ENCODE peak calls at places on chromosomes 3 and 15, in nine cellular contexts. Z, D, T, G, V, U, L, J and H are unnamed samples.

GRCh38 chr3:132354916-132355702 is 37.9 kb downstream of the ACP3 start:
- DNase-seq in U (peak; percentile 78), G (no peak), J (no peak), V (no peak), L (no peak), D (no peak), T (no peak), Z (no peak), H (no peak)

GRCh38 chr3:97952280-97952679 is 20.0 kb downstream of the RIOX2 start:
- DNase-seq in V (no peak), Z (no peak), L (peak; percentile 83), U (peak; percentile 62), D (no peak), T (peak; percentile 85), J (no peak), G (no peak), H (peak; percentile 44)

GRCh38 chr3:9198261-9198660 is 51.2 kb downstream of the SRGAP3 start:
- DNase-seq in J (no peak), U (no peak), L (no peak), D (no peak), G (no peak), Z (no peak), T (no peak), V (no peak), H (no peak)

GRCh38 chr3:142964150-142964498 is 650 bp upstream of the PAQR9 start:
- DNase-seq in G (no peak), D (no peak), J (peak; percentile 30), Z (no peak), T (no peak), V (peak; percentile 17), L (peak; percentile 32), U (no peak), H (peak; percentile 33)

GRCh38 chr15:92882697-92883642 is 17.2 kb upstream of the CHD2 start:
- DNase-seq in D (no peak), G (peak; percentile 65), U (no peak), Z (peak; percentile 73), V (peak; percentile 60), L (peak; percentile 51), J (peak; percentile 44), T (peak; percentile 75), H (peak; percentile 41)

GRCh38 chr15:68409736-68410370 is 22.1 kb downstream of the ITGA11 start:
- DNase-seq in D (peak; percentile 9), Z (no peak), L (no peak), J (no peak), T (no peak), V (no peak), G (no peak), U (no peak), H (peak; percentile 11)

GRCh38 chr3:48765376-48765775 is 48.4 kb upstream of the IP6K2 start:
- DNase-seq in Z (no peak), L (peak; percentile 46), V (peak; percentile 13), D (peak; percentile 34), J (no peak), U (peak; percentile 67), G (peak; percentile 27), T (no peak), H (no peak)

GRCh38 chr3:40713306-40713705 is 188.5 kb downstream of the ZNF621 start:
- DNase-seq in T (no peak), G (no peak), Z (no peak), U (no peak), J (no peak), L (no peak), V (no peak), D (no peak), H (no peak)

GRCh38 chr3:172595648-172596393 is 72.6 kb upstream of the TNFSF10 start:
- DNase-seq in J (no peak), L (peak; percentile 86), Z (peak; percentile 69), D (peak; percentile 58), G (no peak), V (peak; percentile 76), T (no peak), U (peak; percentile 72), H (no peak)

GRCh38 chr3:46892285-46893145 is 15.0 kb downstream of the PTH1R start:
- DNase-seq in D (peak; percentile 82), V (peak; percentile 83), J (peak; percentile 56), Z (no peak), U (peak; percentile 18), G (peak; percentile 93), T (peak; percentile 83), L (peak; percentile 78), H (peak; percentile 88)

GRCh38 chr3:45677841-45678240 is 11.4 kb upstream of the SACM1L start:
- DNase-seq in L (no peak), G (no peak), Z (no peak), D (peak; percentile 38), V (no peak), J (no peak), T (no peak), U (no peak), H (no peak)

GRCh38 chr3:73255609-73256029 is 194.2 kb downstream of the EBLN2 start:
- DNase-seq in G (peak; percentile 25), U (peak; percentile 95), L (peak; percentile 93), J (no peak), V (peak; percentile 75), T (no peak), D (peak; percentile 77), Z (no peak), H (no peak)

GRCh38 chr3:101853465-101853864 is 4.2 kb downstream of the NFKBIZ start:
- DNase-seq in T (no peak), J (no peak), L (no peak), V (no peak), U (no peak), Z (no peak), D (no peak), G (no peak), H (no peak)
- H3K36me3 ChIP-seq in T (peaks cover 68% of the 10 kb centered on the region), J (peaks cover 66% of the 10 kb centered on the region), L (peaks cover 67% of the 10 kb centered on the region), V (peaks cover 9% of the 10 kb centered on the region), U (peaks cover 31% of the 10 kb centered on the region), Z (no peaks in the 10 kb centered on the region), D (no peaks in the 10 kb centered on the region), G (peaks cover 65% of the 10 kb centered on the region), H (peaks cover 68% of the 10 kb centered on the region)

GRCh38 chr3:56884387-56884786 is 82.6 kb upstream of the ARHGEF3 start:
- DNase-seq in Z (no peak), U (peak; percentile 92), D (no peak), V (no peak), J (no peak), G (no peak), L (peak; percentile 31), T (no peak), H (no peak)
- H3K27me3 ChIP-seq in Z (no peaks in the 10 kb centered on the region), U (no peaks in the 10 kb centered on the region), D (no peaks in the 10 kb centered on the region), V (no peaks in the 10 kb centered on the region), J (no peaks in the 10 kb centered on the region), G (no peaks in the 10 kb centered on the region), L (no peaks in the 10 kb centered on the region), T (no peaks in the 10 kb centered on the region), H (no peaks in the 10 kb centered on the region)

DNA sequence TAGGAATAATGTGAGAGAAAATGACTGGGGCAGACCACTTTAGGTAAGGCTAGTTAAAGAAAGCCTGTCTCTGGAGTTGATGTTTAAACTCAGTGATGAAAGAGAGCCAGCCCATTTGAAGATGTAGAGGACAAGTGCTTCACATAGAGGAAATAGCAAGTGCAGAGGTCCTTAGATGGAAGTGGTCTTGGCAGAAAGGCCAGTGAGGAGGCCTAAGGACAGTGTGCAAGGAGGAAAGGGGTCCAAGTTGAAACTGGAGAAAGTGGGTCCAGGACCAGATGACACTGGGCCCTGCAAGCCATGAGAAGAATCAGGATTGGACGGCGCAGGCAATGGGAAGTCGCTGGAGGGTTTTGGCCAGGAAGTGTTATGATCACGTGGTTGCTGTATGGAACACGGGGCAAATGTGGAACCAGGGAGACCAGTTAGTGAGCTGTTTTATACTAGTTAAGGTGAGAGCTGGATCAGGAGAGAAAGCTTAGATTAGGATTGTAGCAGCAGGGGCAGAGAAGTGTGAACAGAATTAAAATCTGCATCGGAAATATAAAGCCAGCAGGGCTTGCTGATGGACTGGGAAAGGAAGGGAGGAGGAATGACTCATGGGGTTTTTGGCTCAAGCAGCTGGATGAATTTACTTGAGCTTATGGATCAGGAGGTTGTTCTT is 48.0 kb upstream of the SCAANT1 start:
- DNase-seq in D (no peak), U (peak; percentile 80), Z (no peak), G (no peak), L (peak; percentile 85), J (no peak), T (peak; percentile 61), V (no peak), H (peak; percentile 33)
- H3K4me3 ChIP-seq in D (no peak overlapping the region), U (peak overlapping the region; percentile 23), Z (no peak overlapping the region), G (no peak overlapping the region), L (peak overlapping the region; percentile 54), J (no peak overlapping the region), T (peak overlapping the region; percentile 64), V (no peak overlapping the region), H (peak overlapping the region; percentile 3)

GRCh38 chr15:40008061-40008460 is 30.9 kb downstream of the SRP14 start:
- DNase-seq in G (no peak), L (peak; percentile 57), D (no peak), U (no peak), T (no peak), V (no peak), J (no peak), Z (no peak), H (no peak)
- H3K36me3 ChIP-seq in G (peaks cover 89% of the 10 kb centered on the region), L (peaks cover 41% of the 10 kb centered on the region), D (no peaks in the 10 kb centered on the region), U (peaks cover 18% of the 10 kb centered on the region), T (peaks cover 98% of the 10 kb centered on the region), V (peaks cover 3% of the 10 kb centered on the region), J (peaks cover 41% of the 10 kb centered on the region), Z (no peaks in the 10 kb centered on the region), H (peaks cover 93% of the 10 kb centered on the region)

GRCh38 chr15:90540768-90541167 is 11.0 kb downstream of the CRTC3 start:
- DNase-seq in J (no peak), D (no peak), G (peak; percentile 43), T (no peak), U (no peak), V (no peak), Z (no peak), L (no peak), H (no peak)
- H3K27me3 ChIP-seq in J (no peaks in the 10 kb centered on the region), D (no peaks in the 10 kb centered on the region), G (no peaks in the 10 kb centered on the region), T (no peaks in the 10 kb centered on the region), U (no peaks in the 10 kb centered on the region), V (no peaks in the 10 kb centered on the region), Z (no peaks in the 10 kb centered on the region), L (no peaks in the 10 kb centered on the region), H (no peaks in the 10 kb centered on the region)

GRCh38 chr3:190516416-190516815 is 2.5 kb downstream of the IL1RAP start:
- DNase-seq in G (no peak), T (no peak), V (no peak), L (no peak), U (no peak), D (no peak), J (no peak), Z (no peak), H (no peak)
- H3K4me3 ChIP-seq in G (no peak overlapping the region), T (no peak overlapping the region), V (no peak overlapping the region), L (peak overlapping the region; percentile 97), U (peak overlapping the region; percentile 89), D (no peak overlapping the region), J (peak overlapping the region; percentile 88), Z (no peak overlapping the region), H (no peak overlapping the region)